ENCODE peak calls at places on chromosomes 3 and 15, in five cellular contexts. J, N, W, Y and B are unnamed samples.

GRCh38 chr15:80450811-80451321 is 46.7 kb downstream of the ARNT2 start:
- DNase-seq in Y (no peak), J (no peak), N (no peak), W (no peak), B (no peak)

GRCh38 chr15:40367038-40367672 is 9.1 kb downstream of the DISP2 start:
- DNase-seq in Y (no peak), W (no peak), N (peak), J (no peak), B (no peak)

GRCh38 chr15:66641485-66642313 is 60.3 kb upstream of the SMAD6 start:
- DNase-seq in N (no peak), Y (no peak), W (no peak), J (no peak), B (no peak)

GRCh38 chr3:106458952-106459351 is 590.1 kb upstream of the CBLB start:
- DNase-seq in Y (no peak), N (no peak), J (no peak), W (no peak), B (no peak)

GRCh38 chr15:62099171-62099601 is 32.4 kb downstream of the C2CD4A start:
- DNase-seq in J (no peak), W (peak), Y (no peak), N (no peak), B (no peak)

GRCh38 chr3:162366382-162366781 is 869.8 kb downstream of the OTOL1 start:
- DNase-seq in Y (no peak), N (no peak), J (no peak), W (no peak), B (no peak)

GRCh38 chr3:16512435-16513140 is 911 bp downstream of the RFTN1 start:
- DNase-seq in Y (peak), J (peak), W (no peak), N (peak), B (no peak)

GRCh38 chr3:30195352-30195751 is 411.0 kb upstream of the TGFBR2 start:
- DNase-seq in Y (no peak), J (no peak), N (no peak), W (no peak), B (no peak)